ENCODE peak calls at places on chromosomes 1 and 21, in eight cellular contexts. One of them, this sample, is unnamed.

GRCh38 chr21:42988234-42988965 is 14.0 kb downstream of the PKNOX1 start:
- DNase-seq in transverse colon: no peak
- DNase-seq in A673: no peak
- DNase-seq in body of pancreas: no peak
- DNase-seq in uterus: no peak
- DNase-seq in OCI-LY7: no peak
- DNase-seq in IMR-90: peak
- DNase-seq in esophagus muscularis mucosa: no peak
- DNase-seq in this sample: no peak

GRCh38 chr1:76998582-76999189 is 131.4 kb downstream of the ST6GALNAC5 start:
- DNase-seq in transverse colon: no peak
- DNase-seq in A673: no peak
- DNase-seq in body of pancreas: no peak
- DNase-seq in uterus: no peak
- DNase-seq in OCI-LY7: no peak
- DNase-seq in IMR-90: peak
- DNase-seq in esophagus muscularis mucosa: no peak
- DNase-seq in this sample: peak

GRCh38 chr1:54275349-54275748 is 75.4 kb downstream of the MRPL37 start:
- DNase-seq in transverse colon: peak
- DNase-seq in A673: no peak
- DNase-seq in body of pancreas: peak
- DNase-seq in uterus: peak
- DNase-seq in OCI-LY7: no peak
- DNase-seq in IMR-90: peak
- DNase-seq in esophagus muscularis mucosa: peak
- DNase-seq in this sample: no peak

GRCh38 chr1:230639714-230640209 is 2.5 kb upstream of the COG2 start:
- DNase-seq in transverse colon: no peak
- DNase-seq in A673: no peak
- DNase-seq in body of pancreas: peak
- DNase-seq in uterus: no peak
- DNase-seq in OCI-LY7: no peak
- DNase-seq in IMR-90: no peak
- DNase-seq in esophagus muscularis mucosa: no peak
- DNase-seq in this sample: no peak

GRCh38 chr1:245380790-245381535 is 226.2 kb downstream of the KIF26B start:
- DNase-seq in transverse colon: no peak
- DNase-seq in A673: no peak
- DNase-seq in body of pancreas: no peak
- DNase-seq in uterus: no peak
- DNase-seq in OCI-LY7: no peak
- DNase-seq in IMR-90: no peak
- DNase-seq in esophagus muscularis mucosa: no peak
- DNase-seq in this sample: no peak

GRCh38 chr1:63592536-63593302 is 492 bp upstream of the PGM1 start:
- DNase-seq in transverse colon: peak
- DNase-seq in A673: no peak
- DNase-seq in body of pancreas: no peak
- DNase-seq in uterus: no peak
- DNase-seq in OCI-LY7: no peak
- DNase-seq in IMR-90: no peak
- DNase-seq in esophagus muscularis mucosa: no peak
- DNase-seq in this sample: no peak

GRCh38 chr1:171446396-171446795 is 38.9 kb upstream of the PRRC2C start:
- DNase-seq in transverse colon: no peak
- DNase-seq in A673: no peak
- DNase-seq in body of pancreas: no peak
- DNase-seq in uterus: no peak
- DNase-seq in OCI-LY7: no peak
- DNase-seq in IMR-90: no peak
- DNase-seq in esophagus muscularis mucosa: no peak
- DNase-seq in this sample: no peak

GRCh38 chr21:39388038-39388810 is 39.3 kb upstream of the HMGN1 start:
- DNase-seq in transverse colon: peak
- DNase-seq in A673: peak
- DNase-seq in body of pancreas: peak
- DNase-seq in uterus: peak
- DNase-seq in OCI-LY7: peak
- DNase-seq in IMR-90: peak
- DNase-seq in esophagus muscularis mucosa: peak
- DNase-seq in this sample: peak

GRCh38 chr1:67555487-67556296 is 125.5 kb upstream of the SERBP1 start:
- DNase-seq in transverse colon: no peak
- DNase-seq in A673: no peak
- DNase-seq in body of pancreas: no peak
- DNase-seq in uterus: no peak
- DNase-seq in OCI-LY7: no peak
- DNase-seq in IMR-90: no peak
- DNase-seq in esophagus muscularis mucosa: no peak
- DNase-seq in this sample: no peak

GRCh38 chr21:36707763-36708511 is 9.0 kb downstream of the SIM2 start:
- DNase-seq in transverse colon: no peak
- DNase-seq in A673: no peak
- DNase-seq in body of pancreas: no peak
- DNase-seq in uterus: no peak
- DNase-seq in OCI-LY7: no peak
- DNase-seq in IMR-90: no peak
- DNase-seq in esophagus muscularis mucosa: no peak
- DNase-seq in this sample: no peak

GRCh38 chr1:17363351-17363750 is 8.6 kb upstream of the PADI6 start:
- DNase-seq in transverse colon: no peak
- DNase-seq in A673: no peak
- DNase-seq in body of pancreas: no peak
- DNase-seq in uterus: no peak
- DNase-seq in OCI-LY7: no peak
- DNase-seq in IMR-90: no peak
- DNase-seq in esophagus muscularis mucosa: no peak
- DNase-seq in this sample: no peak

GRCh38 chr1:33764149-33764548 is 99.7 kb upstream of the HMGB4 start:
- DNase-seq in transverse colon: no peak
- DNase-seq in A673: no peak
- DNase-seq in body of pancreas: no peak
- DNase-seq in uterus: no peak
- DNase-seq in OCI-LY7: no peak
- DNase-seq in IMR-90: no peak
- DNase-seq in esophagus muscularis mucosa: no peak
- DNase-seq in this sample: no peak

GRCh38 chr1:1187938-1188337 is 14.3 kb downstream of the TTLL10 start:
- DNase-seq in transverse colon: no peak
- DNase-seq in A673: no peak
- DNase-seq in body of pancreas: no peak
- DNase-seq in uterus: no peak
- DNase-seq in OCI-LY7: no peak
- DNase-seq in IMR-90: peak
- DNase-seq in esophagus muscularis mucosa: no peak
- DNase-seq in this sample: no peak

GRCh38 chr1:194117582-194117981 is 931.2 kb upstream of the B3GALT2 start:
- DNase-seq in transverse colon: no peak
- DNase-seq in A673: no peak
- DNase-seq in body of pancreas: no peak
- DNase-seq in uterus: no peak
- DNase-seq in OCI-LY7: peak
- DNase-seq in IMR-90: no peak
- DNase-seq in esophagus muscularis mucosa: no peak
- DNase-seq in this sample: no peak

GRCh38 chr1:99648107-99648506 is 2.2 kb downstream of the PALMD start:
- DNase-seq in transverse colon: no peak
- DNase-seq in A673: peak
- DNase-seq in body of pancreas: peak
- DNase-seq in uterus: peak
- DNase-seq in OCI-LY7: no peak
- DNase-seq in IMR-90: no peak
- DNase-seq in esophagus muscularis mucosa: no peak
- DNase-seq in this sample: no peak
- TF ChIP-seq CTCF in transverse colon: no peak
- TF ChIP-seq CTCF in A673: peak
- TF ChIP-seq CTCF in body of pancreas: no peak
- TF ChIP-seq CTCF in uterus: peak
- TF ChIP-seq CTCF in OCI-LY7: peak
- TF ChIP-seq CTCF in IMR-90: no peak
- TF ChIP-seq CTCF in esophagus muscularis mucosa: peak
- TF ChIP-seq CTCF in this sample: no peak

GRCh38 chr1:235006816-235007215 is 121.8 kb downstream of the TOMM20 start:
- DNase-seq in transverse colon: no peak
- DNase-seq in A673: no peak
- DNase-seq in body of pancreas: no peak
- DNase-seq in uterus: no peak
- DNase-seq in OCI-LY7: no peak
- DNase-seq in IMR-90: no peak
- DNase-seq in esophagus muscularis mucosa: no peak
- DNase-seq in this sample: no peak

GRCh38 chr1:235006132-235006721 is 122.4 kb downstream of the TOMM20 start:
- DNase-seq in transverse colon: no peak
- DNase-seq in A673: no peak
- DNase-seq in body of pancreas: no peak
- DNase-seq in uterus: no peak
- DNase-seq in OCI-LY7: no peak
- DNase-seq in IMR-90: no peak
- DNase-seq in esophagus muscularis mucosa: no peak
- DNase-seq in this sample: no peak

GRCh38 chr1:235009561-235010306 is 118.9 kb downstream of the TOMM20 start:
- DNase-seq in transverse colon: no peak
- DNase-seq in A673: no peak
- DNase-seq in body of pancreas: no peak
- DNase-seq in uterus: no peak
- DNase-seq in OCI-LY7: no peak
- DNase-seq in IMR-90: no peak
- DNase-seq in esophagus muscularis mucosa: no peak
- DNase-seq in this sample: no peak

GRCh38 chr1:235009074-235009473 is 119.6 kb downstream of the TOMM20 start:
- DNase-seq in transverse colon: no peak
- DNase-seq in A673: no peak
- DNase-seq in body of pancreas: no peak
- DNase-seq in uterus: no peak
- DNase-seq in OCI-LY7: peak
- DNase-seq in IMR-90: no peak
- DNase-seq in esophagus muscularis mucosa: no peak
- DNase-seq in this sample: no peak

DNA sequence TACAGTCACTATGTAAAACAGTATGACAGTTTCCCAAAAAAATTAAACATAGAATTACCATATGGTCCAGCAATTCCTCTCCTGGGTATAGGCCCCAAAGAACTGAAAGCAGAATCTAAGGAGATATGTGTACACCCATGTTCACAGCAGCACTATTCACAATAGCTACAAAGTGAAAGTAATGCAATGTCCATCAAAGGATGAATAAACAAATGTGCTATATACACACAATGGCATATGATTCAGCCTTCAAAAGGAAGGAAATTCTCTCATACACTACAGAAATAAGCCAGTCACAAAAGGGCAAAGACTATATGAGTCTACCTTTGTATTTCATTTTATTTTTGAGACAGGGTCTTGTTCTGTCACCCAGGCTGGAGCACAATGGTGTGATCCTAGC is 120.4 kb downstream of the TOMM20 start:
- DNase-seq in transverse colon: no peak
- DNase-seq in A673: no peak
- DNase-seq in body of pancreas: no peak
- DNase-seq in uterus: no peak
- DNase-seq in OCI-LY7: no peak
- DNase-seq in IMR-90: peak
- DNase-seq in esophagus muscularis mucosa: no peak
- DNase-seq in this sample: no peak
- H3K4me3 ChIP-seq in transverse colon: no peak
- H3K4me3 ChIP-seq in A673: no peak
- H3K4me3 ChIP-seq in body of pancreas: no peak
- H3K4me3 ChIP-seq in uterus: no peak
- H3K4me3 ChIP-seq in OCI-LY7: no peak
- H3K4me3 ChIP-seq in IMR-90: no peak
- H3K4me3 ChIP-seq in esophagus muscularis mucosa: no peak
- H3K4me3 ChIP-seq in this sample: no peak

GRCh38 chr1:79822053-79822452 is 815.5 kb upstream of the ADGRL4 start:
- DNase-seq in transverse colon: no peak
- DNase-seq in A673: no peak
- DNase-seq in body of pancreas: no peak
- DNase-seq in uterus: no peak
- DNase-seq in OCI-LY7: no peak
- DNase-seq in IMR-90: no peak
- DNase-seq in esophagus muscularis mucosa: no peak
- DNase-seq in this sample: no peak
- TF ChIP-seq CTCF in transverse colon: no peak
- TF ChIP-seq CTCF in A673: no peak
- TF ChIP-seq CTCF in body of pancreas: no peak
- TF ChIP-seq CTCF in uterus: no peak
- TF ChIP-seq CTCF in OCI-LY7: no peak
- TF ChIP-seq CTCF in IMR-90: no peak
- TF ChIP-seq CTCF in esophagus muscularis mucosa: no peak
- TF ChIP-seq CTCF in this sample: no peak

DNA sequence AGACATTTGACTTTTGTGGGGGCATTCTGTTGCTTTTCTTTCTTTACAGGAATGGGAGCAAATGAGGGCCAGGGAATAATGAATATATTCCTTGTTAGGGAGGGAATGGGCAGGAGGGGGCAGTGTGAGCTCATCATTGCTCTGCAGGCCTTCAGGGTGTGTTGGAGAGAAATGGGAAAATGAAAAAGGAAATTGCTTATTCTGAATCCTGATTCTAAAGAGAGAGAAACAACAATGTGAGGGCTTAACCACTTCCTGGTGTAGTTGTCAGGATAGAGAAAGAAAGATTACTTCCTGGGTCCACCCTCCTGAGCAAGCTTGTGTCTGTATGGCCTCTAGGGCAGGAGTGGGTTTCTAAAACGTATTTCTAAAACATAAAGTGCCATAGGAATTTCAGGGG is 28.3 kb downstream of the VANGL2 start:
- DNase-seq in transverse colon: peak
- DNase-seq in A673: peak
- DNase-seq in body of pancreas: peak
- DNase-seq in uterus: no peak
- DNase-seq in OCI-LY7: peak
- DNase-seq in IMR-90: peak
- DNase-seq in esophagus muscularis mucosa: peak
- DNase-seq in this sample: no peak
- H3K4me3 ChIP-seq in transverse colon: no peak
- H3K4me3 ChIP-seq in A673: no peak
- H3K4me3 ChIP-seq in body of pancreas: no peak
- H3K4me3 ChIP-seq in uterus: no peak
- H3K4me3 ChIP-seq in OCI-LY7: peak
- H3K4me3 ChIP-seq in IMR-90: no peak
- H3K4me3 ChIP-seq in esophagus muscularis mucosa: no peak
- H3K4me3 ChIP-seq in this sample: no peak

GRCh38 chr1:160877221-160877620 is 7.8 kb downstream of the ITLN1 start:
- DNase-seq in transverse colon: no peak
- DNase-seq in A673: peak
- DNase-seq in body of pancreas: no peak
- DNase-seq in uterus: no peak
- DNase-seq in OCI-LY7: peak
- DNase-seq in IMR-90: no peak
- DNase-seq in esophagus muscularis mucosa: no peak
- DNase-seq in this sample: no peak
- TF ChIP-seq CTCF in transverse colon: no peak
- TF ChIP-seq CTCF in A673: peak
- TF ChIP-seq CTCF in body of pancreas: no peak
- TF ChIP-seq CTCF in uterus: no peak
- TF ChIP-seq CTCF in OCI-LY7: peak
- TF ChIP-seq CTCF in IMR-90: no peak
- TF ChIP-seq CTCF in esophagus muscularis mucosa: no peak
- TF ChIP-seq CTCF in this sample: no peak

GRCh38 chr1:183476081-183476480 is 3.8 kb downstream of the SMG7 start:
- DNase-seq in transverse colon: no peak
- DNase-seq in A673: no peak
- DNase-seq in body of pancreas: no peak
- DNase-seq in uterus: no peak
- DNase-seq in OCI-LY7: no peak
- DNase-seq in IMR-90: no peak
- DNase-seq in esophagus muscularis mucosa: no peak
- DNase-seq in this sample: no peak
- H3K4me3 ChIP-seq in transverse colon: no peak
- H3K4me3 ChIP-seq in A673: no peak
- H3K4me3 ChIP-seq in body of pancreas: no peak
- H3K4me3 ChIP-seq in uterus: no peak
- H3K4me3 ChIP-seq in OCI-LY7: peak
- H3K4me3 ChIP-seq in IMR-90: no peak
- H3K4me3 ChIP-seq in esophagus muscularis mucosa: no peak
- H3K4me3 ChIP-seq in this sample: no peak

GRCh38 chr1:115679141-115679611 is 37.4 kb downstream of the VANGL1 start:
- DNase-seq in transverse colon: peak
- DNase-seq in A673: no peak
- DNase-seq in body of pancreas: no peak
- DNase-seq in uterus: peak
- DNase-seq in OCI-LY7: no peak
- DNase-seq in IMR-90: peak
- DNase-seq in esophagus muscularis mucosa: no peak
- DNase-seq in this sample: peak
- TF ChIP-seq CTCF in transverse colon: no peak
- TF ChIP-seq CTCF in A673: no peak
- TF ChIP-seq CTCF in body of pancreas: no peak
- TF ChIP-seq CTCF in uterus: no peak
- TF ChIP-seq CTCF in OCI-LY7: no peak
- TF ChIP-seq CTCF in IMR-90: no peak
- TF ChIP-seq CTCF in esophagus muscularis mucosa: no peak
- TF ChIP-seq CTCF in this sample: peak